ENCODE peak calls at places on chromosome 6, in six cellular contexts. J is mesenchymal stem cell, F is IMR-90, N is H1, P is H9, O is trophoblast cell. S is an unnamed sample.

GRCh38 chr6:128743974-128744765 is 138.8 kb upstream of the LAMA2 start:
- DNase-seq in P (peak), J (no peak), N (no peak), F (no peak), O (no peak), S (no peak)

GRCh38 chr6:110965629-110966229 is 7.2 kb downstream of the GTF3C6 start:
- DNase-seq in N (no peak), J (no peak), F (no peak), P (no peak), O (no peak), S (no peak)

GRCh38 chr6:9404351-9405146 is 969.2 kb upstream of the SLC35B3 start:
- DNase-seq in J (no peak), O (no peak), F (no peak), P (no peak), N (no peak), S (no peak)

GRCh38 chr6:22221211-22221610 is 75.6 kb downstream of the PRL start:
- DNase-seq in P (no peak), F (peak), O (no peak), J (no peak), N (no peak), S (no peak)

GRCh38 chr6:38528196-38528965 is 111.3 kb downstream of the BTBD9 start:
- DNase-seq in J (no peak), O (no peak), F (no peak), N (no peak), P (no peak), S (no peak)

GRCh38 chr6:109579361-109579760 is 96.3 kb upstream of the ZBTB24 start:
- DNase-seq in N (no peak), F (no peak), P (no peak), O (no peak), J (no peak), S (no peak)

GRCh38 chr6:144055121-144055931 is 40.0 kb downstream of the SF3B5 start:
- DNase-seq in F (no peak), N (no peak), J (no peak), P (no peak), O (no peak), S (no peak)

GRCh38 chr6:163446529-163446928 is 32.0 kb downstream of the QKI start:
- DNase-seq in O (no peak), P (no peak), N (no peak), F (no peak), J (no peak), S (no peak)

GRCh38 chr6:80454197-80454596 is 347.7 kb downstream of the BCKDHB start:
- DNase-seq in O (peak), J (peak), N (no peak), F (peak), P (no peak), S (no peak)

GRCh38 chr6:55511124-55511820 is 67.7 kb downstream of the HMGCLL1 start:
- DNase-seq in P (no peak), N (no peak), F (no peak), O (no peak), J (no peak), S (no peak)

GRCh38 chr6:121666809-121667208 is 231.4 kb downstream of the GJA1 start:
- DNase-seq in F (peak), N (no peak), J (peak), P (no peak), O (peak), S (no peak)

GRCh38 chr6:12163149-12163548 is 127.0 kb upstream of the EDN1 start:
- DNase-seq in N (no peak), P (no peak), O (no peak), J (no peak), F (no peak), S (no peak)

GRCh38 chr6:130140084-130140483 is 82.7 kb downstream of the SAMD3 start:
- DNase-seq in O (peak), P (no peak), J (no peak), N (no peak), F (peak), S (no peak)

GRCh38 chr6:27630727-27631613 is 158.1 kb upstream of the ZNF184 start:
- DNase-seq in P (peak), N (peak), J (peak), F (peak), O (peak), S (peak)

GRCh38 chr6:69973763-69974162 is 107.4 kb downstream of the COL19A1 start:
- DNase-seq in P (no peak), J (peak), N (no peak), F (no peak), O (no peak), S (no peak)

GRCh38 chr6:132511159-132511835 is 1.6 kb downstream of the STX7 start:
- DNase-seq in F (no peak), O (peak), N (no peak), J (peak), P (no peak), S (no peak)

GRCh38 chr6:116386581-116387299 is 16.0 kb downstream of the DSE start:
- DNase-seq in O (peak), P (no peak), F (peak), J (peak), N (no peak), S (no peak)

GRCh38 chr6:9168669-9169068 is 733.3 kb upstream of the SLC35B3 start:
- DNase-seq in N (no peak), P (no peak), J (no peak), O (no peak), F (no peak), S (no peak)

GRCh38 chr6:10719386-10720228 is 3.3 kb upstream of the TMEM14C start:
- DNase-seq in N (no peak), P (no peak), J (no peak), F (no peak), O (peak), S (no peak)

GRCh38 chr6:142009647-142010046 is 123.1 kb upstream of the GJE1 start:
- DNase-seq in P (no peak), N (no peak), F (peak), J (peak), O (peak), S (no peak)

GRCh38 chr6:123768939-123769338 is 34.7 kb upstream of the NKAIN2 start:
- DNase-seq in J (no peak), O (no peak), P (no peak), N (no peak), F (no peak), S (no peak)

GRCh38 chr6:34248198-34248726 is 544 bp downstream of the SMIM29 start:
- DNase-seq in J (peak), O (peak), P (peak), N (no peak), F (peak), S (no peak)

GRCh38 chr6:38176797-38177751 is 357.5 kb downstream of the ZFAND3 start:
- DNase-seq in O (no peak), J (no peak), P (no peak), F (peak), N (no peak), S (no peak)

GRCh38 chr6:137102851-137103492 is 58.2 kb upstream of the IL20RA start:
- DNase-seq in J (no peak), P (no peak), N (no peak), F (no peak), O (no peak), S (no peak)

GRCh38 chr6:73134588-73134987 is 90.7 kb downstream of the KHDC1L start:
- DNase-seq in P (peak), F (peak), J (peak), N (peak), O (peak), S (peak)

GRCh38 chr6:169763881-169764280 is 12.5 kb downstream of the ERMARD start:
- DNase-seq in P (no peak), F (no peak), J (no peak), O (no peak), N (no peak), S (no peak)

GRCh38 chr6:165864925-165865324 is 201.9 kb upstream of the PDE10A start:
- DNase-seq in O (no peak), P (no peak), J (no peak), N (no peak), F (no peak), S (no peak)
- H4K8ac ChIP-seq in O (no peak), P (no peak), J (no peak), N (no peak), F (no peak), S (no peak)

GRCh38 chr6:126267621-126268020 is 72.3 kb upstream of the CENPW start:
- DNase-seq in P (no peak), O (no peak), F (no peak), J (no peak), N (no peak), S (no peak)
- H3K14ac ChIP-seq in P (no peak), O (no peak), F (no peak), J (no peak), N (no peak), S (no peak)

GRCh38 chr6:53986721-53987526 is 124.3 kb upstream of the MLIP start:
- DNase-seq in F (peak), O (no peak), N (no peak), P (no peak), J (peak), S (no peak)

GRCh38 chr6:53998293-53998692 is 113.0 kb upstream of the MLIP start:
- DNase-seq in N (no peak), J (no peak), P (no peak), F (no peak), O (peak), S (no peak)

GRCh38 chr6:53994201-53994600 is 117.0 kb upstream of the MLIP start:
- DNase-seq in J (no peak), P (no peak), F (no peak), O (no peak), N (no peak), S (no peak)

GRCh38 chr6:53987527-53987888 is 123.7 kb upstream of the MLIP start:
- DNase-seq in F (no peak), P (no peak), N (no peak), J (no peak), O (no peak), S (no peak)

DNA sequence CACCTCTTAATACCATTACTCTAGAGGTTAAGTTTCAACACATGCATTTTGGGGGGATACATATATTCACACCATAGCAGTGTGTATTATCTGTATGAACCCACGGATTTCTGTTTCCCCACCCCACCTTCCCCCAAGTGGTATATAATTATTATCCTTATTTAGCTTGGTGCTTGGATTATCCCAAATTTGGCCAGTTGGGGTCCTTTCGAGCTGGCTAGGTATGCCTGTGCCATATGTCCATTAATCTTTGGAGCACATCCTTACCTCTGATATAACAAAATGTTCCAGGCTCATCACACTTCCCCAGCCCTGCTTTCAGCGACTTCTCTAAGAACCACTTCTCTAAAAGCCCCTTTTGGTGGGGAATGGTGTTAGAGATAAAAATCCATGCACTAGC is 118.7 kb upstream of the MLIP start:
- DNase-seq in J (no peak), O (no peak), F (no peak), P (no peak), N (no peak), S (no peak)
- H4K8ac ChIP-seq in J (no peak), O (no peak), F (no peak), P (no peak), N (no peak), S (no peak)

GRCh38 chr6:111983197-111983596 is 70.7 kb upstream of the CCN6 start:
- DNase-seq in J (no peak), F (no peak), P (no peak), N (no peak), O (no peak), S (no peak)
- H3K14ac ChIP-seq in J (no peak), F (no peak), P (no peak), N (no peak), O (peak), S (no peak)

S was measured in neuronal stem cell.